ENCODE peak calls at places on chromosomes 1 and 21, in six cellular contexts. Z, S, V, X, P and Y are unnamed samples.

GRCh38 chr1:98277111-98277510 is 356.3 kb upstream of the DPYD start:
- DNase-seq in Z (no peak), S (no peak), V (no peak), X (no peak), P (no peak), Y (no peak)

GRCh38 chr1:160868141-160868540 is 5.5 kb upstream of the CD244 start:
- DNase-seq in Z (no peak), S (no peak), V (no peak), X (no peak), P (no peak), Y (no peak)

GRCh38 chr1:172699111-172699510 is 40.2 kb downstream of the FASLG start:
- DNase-seq in Z (peak; percentile 17), S (no peak), V (no peak), X (no peak), P (no peak), Y (no peak)

GRCh38 chr1:77489910-77490309 is 192.5 kb downstream of the ZZZ3 start:
- DNase-seq in Z (no peak), S (no peak), V (no peak), X (no peak), P (no peak), Y (no peak)

GRCh38 chr1:18282851-18283600 is 175.4 kb downstream of the IGSF21 start:
- DNase-seq in Z (peak; percentile 34), S (no peak), V (no peak), X (no peak), P (no peak), Y (peak; percentile 52)

GRCh38 chr1:3674100-3675094 is 22.1 kb downstream of the TP73 start:
- DNase-seq in Z (peak; percentile 60), S (no peak), V (no peak), X (no peak), P (no peak), Y (no peak)

GRCh38 chr1:218536311-218536710 is 191.2 kb downstream of the TGFB2 start:
- DNase-seq in Z (no peak), S (no peak), V (no peak), X (no peak), P (no peak), Y (no peak)

GRCh38 chr1:2601721-2602303 is 15.2 kb downstream of the PRXL2B start:
- DNase-seq in Z (no peak), S (no peak), V (no peak), X (no peak), P (no peak), Y (no peak)

GRCh38 chr1:192604979-192605620 is 29.5 kb downstream of the RGS1 start:
- DNase-seq in Z (peak; percentile 79), S (no peak), V (no peak), X (no peak), P (no peak), Y (no peak)

GRCh38 chr21:31184462-31184861 is 146.2 kb upstream of the KRTAP19-8 start:
- DNase-seq in Z (no peak), S (no peak), V (no peak), X (no peak), P (no peak), Y (no peak)

GRCh38 chr1:162470216-162470615 is 27.4 kb upstream of the UHMK1 start:
- DNase-seq in Z (no peak), S (no peak), V (no peak), X (no peak), P (no peak), Y (no peak)

GRCh38 chr1:158049867-158050266 is 56.4 kb downstream of the KIRREL1 start:
- DNase-seq in Z (no peak), S (no peak), V (no peak), X (no peak), P (no peak), Y (no peak)

GRCh38 chr1:31773861-31774260 is 9.7 kb upstream of the ADGRB2 start:
- DNase-seq in Z (no peak), S (no peak), V (no peak), X (no peak), P (no peak), Y (no peak)

GRCh38 chr1:116990612-116991151 is 10.9 kb upstream of the CD101 start:
- DNase-seq in Z (no peak), S (no peak), V (no peak), X (no peak), P (no peak), Y (no peak)

GRCh38 chr1:35881850-35882273 is 1.1 kb upstream of the AGO1 start:
- DNase-seq in Z (no peak), S (no peak), V (no peak), X (no peak), P (no peak), Y (no peak)

GRCh38 chr1:181149326-181150000 is 61.0 kb downstream of the IER5 start:
- DNase-seq in Z (no peak), S (no peak), V (no peak), X (no peak), P (no peak), Y (no peak)

GRCh38 chr1:14745321-14745720 is 146.8 kb downstream of the KAZN start:
- DNase-seq in Z (no peak), S (no peak), V (no peak), X (no peak), P (no peak), Y (no peak)

GRCh38 chr1:206631085-206631509 is 4.2 kb upstream of the DYRK3 start:
- DNase-seq in Z (peak; percentile 60), S (peak; percentile 43), V (peak; percentile 93), X (peak; percentile 74), P (peak; percentile 78), Y (peak; percentile 36)

GRCh38 chr1:114008352-114009041 is 29.2 kb downstream of the OLFML3 start:
- DNase-seq in Z (no peak), S (no peak), V (no peak), X (no peak), P (no peak), Y (no peak)

GRCh38 chr1:233944596-233944995 is 40.1 kb downstream of the SLC35F3 start:
- DNase-seq in Z (no peak), S (no peak), V (no peak), X (no peak), P (no peak), Y (no peak)

GRCh38 chr1:215226755-215227154 is 144.2 kb downstream of the KCNK2 start:
- DNase-seq in Z (no peak), S (no peak), V (no peak), X (no peak), P (no peak), Y (no peak)

GRCh38 chr1:27832762-27833161 is 2.2 kb downstream of the PPP1R8 start:
- DNase-seq in Z (no peak), S (no peak), V (no peak), X (no peak), P (no peak), Y (no peak)

GRCh38 chr1:16043521-16043920 is at the start of gene CLCNKB:
- DNase-seq in Z (no peak), S (no peak), V (no peak), X (no peak), P (no peak), Y (no peak)

DNA sequence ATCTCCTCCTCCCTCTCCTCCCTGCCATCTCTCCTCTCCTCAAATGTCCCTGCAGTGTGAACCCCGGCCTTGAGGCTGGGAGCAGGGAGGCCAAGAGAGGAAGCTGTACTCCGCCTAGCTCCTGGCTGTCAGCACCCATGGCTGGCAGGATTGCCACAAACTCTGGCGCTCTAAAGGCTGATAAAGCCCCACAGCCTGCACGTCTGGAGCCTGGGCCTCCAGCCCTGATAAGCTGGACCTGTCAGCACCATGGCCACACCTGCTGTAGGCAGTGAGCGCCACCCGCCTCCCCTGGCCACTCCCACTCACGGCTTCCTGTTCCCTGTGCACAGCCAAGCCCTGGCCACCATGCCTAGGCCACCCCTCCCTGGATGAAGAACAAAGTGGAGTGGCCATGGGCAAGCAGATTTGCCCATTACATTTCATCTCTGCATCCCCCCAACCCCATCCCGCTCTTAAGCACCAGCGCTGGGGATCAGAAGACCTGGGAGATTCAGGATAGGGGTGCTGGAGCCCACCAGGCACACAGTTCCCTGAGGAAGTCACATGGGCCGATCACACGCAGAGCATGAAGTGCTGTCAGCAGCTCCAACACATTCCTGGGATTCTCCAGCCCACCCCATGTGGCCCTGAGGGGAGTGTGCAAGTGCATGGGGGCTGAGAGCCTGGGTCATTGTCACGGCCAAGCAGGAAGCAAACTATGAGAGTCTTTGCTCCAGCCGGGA is 24.2 kb upstream of the NPPB start:
- DNase-seq in Z (no peak), S (no peak), V (peak; percentile 98), X (no peak), P (peak; percentile 40), Y (no peak)
- TF ChIP-seq POLR2A in Z (no peak), S (no peak), V (peak; percentile 75), X (no peak), P (no peak), Y (no peak)

GRCh38 chr1:196063952-196064351 is 544.3 kb downstream of the KCNT2 start:
- DNase-seq in Z (no peak), S (no peak), V (no peak), X (no peak), P (no peak), Y (no peak)
- TF ChIP-seq TAF1 in Z (no peak), S (no peak), V (no peak), X (no peak), P (no peak), Y (no peak)

GRCh38 chr1:244454412-244454811 is 2.7 kb upstream of the ADSS2 start:
- DNase-seq in Z (no peak), S (no peak), V (no peak), X (no peak), P (no peak), Y (no peak)

GRCh38 chr1:244449936-244450508 is 1.7 kb downstream of the ADSS2 start:
- DNase-seq in Z (no peak), S (no peak), V (no peak), X (no peak), P (no peak), Y (no peak)

GRCh38 chr1:244450597-244451538 is 841 bp downstream of the ADSS2 start:
- DNase-seq in Z (no peak), S (peak; percentile 10), V (peak; percentile 44), X (no peak), P (peak; percentile 36), Y (peak; percentile 19)

GRCh38 chr1:244451951-244452795 is 464 bp upstream of the ADSS2 start:
- DNase-seq in Z (peak; percentile 93), S (peak; percentile 91), V (peak; percentile 99), X (peak; percentile 99), P (peak; percentile 97), Y (peak; percentile 85)

GRCh38 chr1:244451539-244451950 is at the start of gene ADSS2:
- DNase-seq in Z (no peak), S (no peak), V (no peak), X (no peak), P (no peak), Y (no peak)
- TF ChIP-seq POLR2A in Z (peak; percentile 93), S (peak; percentile 89), V (peak; percentile 95), X (peak; percentile 75), P (peak; percentile 87), Y (peak; percentile 87)

GRCh38 chr1:167263784-167264464 is 43.2 kb downstream of the POU2F1 start:
- DNase-seq in Z (no peak), S (no peak), V (no peak), X (no peak), P (no peak), Y (no peak)
- TF ChIP-seq TAF1 in Z (no peak), S (no peak), V (no peak), X (no peak), P (no peak), Y (no peak)